ENCODE peak calls at places on chromosome 17, in eight cellular contexts. C is nucleus accumbens; L is H9; V is NCI-H1105; U is stimulated activated CD8-positive, alpha-beta memory T cell treated with anti-CD3 and anti-CD28 coated beads, Interleukin-15, amount 100 ng/mL, for 24 hours; T is ACHN; A is osteoblast; Q is HuH-7. O is an unnamed sample.

GRCh38 chr17:43094129-43094834 is 30.9 kb downstream of the BRCA1 start:
- DNase-seq in C (no peak), Q (no peak), L (no peak), A (peak), V (no peak), U (no peak), T (no peak), O (no peak)

GRCh38 chr17:36600477-36600876 is 906 bp upstream of the MRM1 start:
- DNase-seq in U (no peak), T (no peak), L (peak), Q (no peak), A (no peak), C (no peak), V (no peak), O (no peak)

GRCh38 chr17:7740481-7741001 is 23.0 kb downstream of the DNAH2 start:
- DNase-seq in U (no peak), T (no peak), C (no peak), V (peak), Q (no peak), A (no peak), L (no peak), O (no peak)

GRCh38 chr17:50177983-50178834 is 12.4 kb downstream of the SGCA start:
- DNase-seq in C (peak), A (peak), U (no peak), L (peak), T (peak), V (no peak), Q (peak), O (peak)

GRCh38 chr17:4854181-4854681 is 21.1 kb downstream of the MINK1 start:
- DNase-seq in L (no peak), Q (no peak), V (no peak), A (peak), C (no peak), U (no peak), T (no peak), O (no peak)

GRCh38 chr17:28347261-28347891 is 10.0 kb downstream of the POLDIP2 start:
- DNase-seq in U (no peak), L (peak), A (peak), V (no peak), Q (no peak), T (peak), C (no peak), O (no peak)

GRCh38 chr17:63545302-63545928 is 4.9 kb upstream of the DCAF7 start:
- DNase-seq in V (no peak), T (no peak), Q (peak), L (no peak), A (peak), U (no peak), C (no peak), O (no peak)

GRCh38 chr17:63458478-63458877 is 12.4 kb upstream of the CYB561 start:
- DNase-seq in Q (no peak), L (no peak), A (peak), V (no peak), U (no peak), T (no peak), C (no peak), O (no peak)

GRCh38 chr17:49567871-49568694 is 7.6 kb upstream of the NXPH3 start:
- DNase-seq in T (peak), U (peak), C (peak), A (peak), Q (peak), L (peak), V (no peak), O (peak)

GRCh38 chr17:80793851-80794267 is 197.8 kb upstream of the CHMP6 start:
- DNase-seq in Q (no peak), U (no peak), V (no peak), L (no peak), T (no peak), C (no peak), A (peak), O (no peak)

GRCh38 chr17:42578282-42578869 is 847 bp upstream of the PSMC3IP start:
- DNase-seq in T (peak), L (peak), Q (peak), U (no peak), A (peak), C (peak), V (peak), O (peak)

GRCh38 chr17:78258323-78259229 is 27.1 kb downstream of the TMEM235 start:
- DNase-seq in A (peak), T (no peak), V (no peak), L (peak), C (no peak), Q (no peak), U (no peak), O (no peak)

GRCh38 chr17:7465481-7466275 is 13.8 kb downstream of the ZBTB4 start:
- DNase-seq in L (no peak), T (no peak), U (no peak), V (no peak), Q (no peak), C (no peak), A (peak), O (no peak)

GRCh38 chr17:53454337-53454736 is 368.4 kb upstream of the KIF2B start:
- DNase-seq in A (no peak), T (no peak), U (no peak), C (no peak), L (no peak), Q (no peak), V (no peak), O (no peak)

GRCh38 chr17:77845541-77846225 is 112.8 kb upstream of the TNRC6C start:
- DNase-seq in U (no peak), V (no peak), L (no peak), T (no peak), C (no peak), Q (no peak), A (no peak), O (no peak)

GRCh38 chr17:69533481-69534234 is 119.2 kb downstream of the MAP2K6 start:
- DNase-seq in A (no peak), T (no peak), L (peak), C (no peak), U (no peak), V (no peak), Q (no peak), O (no peak)

GRCh38 chr17:50806141-50806643 is 29.2 kb upstream of the WFIKKN2 start:
- DNase-seq in A (peak), Q (peak), V (no peak), U (no peak), C (no peak), T (no peak), L (peak), O (no peak)

GRCh38 chr17:78257810-78258322 is 26.4 kb downstream of the TMEM235 start:
- DNase-seq in A (peak), T (no peak), U (no peak), L (no peak), C (no peak), V (no peak), Q (no peak), O (no peak)

O was measured in esophagus muscularis mucosa.